ENCODE peak calls at places on chromosome 11, in nine cellular contexts. D, W, I, U, X, H, S, C and Z are unnamed samples.
A peak's percentile ranks its signal among the peaks of the same experiment; 100 is the strongest.

GRCh38 chr11:100918551-100919500 is 210.8 kb downstream of the PGR start:
- DNase-seq in D (no peak), W (no peak), I (peak; percentile 38), U (no peak), X (no peak), H (no peak), S (no peak), C (peak; percentile 31), Z (no peak)

GRCh38 chr11:2212411-2213251 is 41.0 kb upstream of the TH start:
- DNase-seq in D (peak; percentile 6), W (no peak), I (no peak), U (no peak), X (peak; percentile 61), H (no peak), S (no peak), C (no peak), Z (peak; percentile 9)

GRCh38 chr11:134223066-134223465 is 701 bp downstream of the NCAPD3 start:
- DNase-seq in D (no peak), W (peak; percentile 17), I (no peak), U (no peak), X (no peak), H (no peak), S (no peak), C (no peak), Z (no peak)

GRCh38 chr11:130163346-130164220 is 4.0 kb downstream of the ST14 start:
- DNase-seq in D (no peak), W (no peak), I (no peak), U (no peak), X (no peak), H (no peak), S (no peak), C (no peak), Z (no peak)

GRCh38 chr11:35391922-35392813 is 27.2 kb downstream of the SLC1A2 start:
- DNase-seq in D (peak; percentile 87), W (peak; percentile 91), I (peak; percentile 79), U (peak; percentile 94), X (peak; percentile 84), H (peak; percentile 38), S (peak; percentile 29), C (peak; percentile 86), Z (peak; percentile 87)

GRCh38 chr11:134853972-134854371 is 441.9 kb upstream of the B3GAT1 start:
- DNase-seq in D (no peak), W (no peak), I (no peak), U (no peak), X (no peak), H (no peak), S (no peak), C (no peak), Z (no peak)

GRCh38 chr11:57604289-57605010 is 7.0 kb downstream of the SERPING1 start:
- DNase-seq in D (no peak), W (no peak), I (no peak), U (no peak), X (peak; percentile 39), H (no peak), S (no peak), C (no peak), Z (no peak)

GRCh38 chr11:35227551-35228341 is 88.8 kb downstream of the CD44 start:
- DNase-seq in D (no peak), W (no peak), I (peak; percentile 28), U (no peak), X (no peak), H (no peak), S (no peak), C (no peak), Z (no peak)

GRCh38 chr11:85348945-85349344 is 278.2 kb downstream of the DLG2 start:
- DNase-seq in D (no peak), W (no peak), I (no peak), U (no peak), X (no peak), H (no peak), S (no peak), C (no peak), Z (no peak)

GRCh38 chr11:108313444-108313843 is 90.6 kb downstream of the ATM start:
- DNase-seq in D (no peak), W (no peak), I (no peak), U (no peak), X (no peak), H (no peak), S (no peak), C (no peak), Z (no peak)

GRCh38 chr11:111438168-111438567 is 59.1 kb upstream of the POU2AF1 start:
- DNase-seq in D (no peak), W (no peak), I (no peak), U (no peak), X (no peak), H (no peak), S (no peak), C (peak; percentile 70), Z (no peak)

GRCh38 chr11:67266424-67267187 is at the start of gene GRK2:
- DNase-seq in D (peak; percentile 46), W (peak; percentile 64), I (peak; percentile 54), U (no peak), X (peak; percentile 82), H (no peak), S (no peak), C (peak; percentile 67), Z (no peak)

GRCh38 chr11:96061730-96062524 is 138.0 kb upstream of the MTMR2 start:
- DNase-seq in D (no peak), W (peak; percentile 45), I (peak; percentile 74), U (no peak), X (no peak), H (peak; percentile 60), S (no peak), C (no peak), Z (no peak)

GRCh38 chr11:61699737-61700160 is 19.6 kb downstream of the DAGLA start:
- DNase-seq in D (no peak), W (no peak), I (no peak), U (no peak), X (no peak), H (no peak), S (no peak), C (no peak), Z (no peak)

GRCh38 chr11:12581923-12582322 is 92.3 kb upstream of the TEAD1 start:
- DNase-seq in D (no peak), W (no peak), I (peak; percentile 84), U (no peak), X (no peak), H (peak; percentile 77), S (no peak), C (no peak), Z (no peak)

GRCh38 chr11:41222236-41222635 is 237.2 kb downstream of the LRRC4C start:
- DNase-seq in D (no peak), W (no peak), I (no peak), U (no peak), X (no peak), H (no peak), S (no peak), C (peak; percentile 60), Z (no peak)

GRCh38 chr11:110131386-110132123 is 38.4 kb downstream of the ZC3H12C start:
- DNase-seq in D (no peak), W (no peak), I (no peak), U (no peak), X (no peak), H (no peak), S (no peak), C (peak; percentile 70), Z (no peak)

GRCh38 chr11:73372371-73372993 is 3.7 kb upstream of the RELT start:
- DNase-seq in D (no peak), W (no peak), I (peak; percentile 16), U (no peak), X (peak; percentile 88), H (no peak), S (no peak), C (no peak), Z (no peak)

GRCh38 chr11:96614846-96615245 is 225.0 kb downstream of the JRKL start:
- DNase-seq in D (no peak), W (no peak), I (no peak), U (no peak), X (no peak), H (no peak), S (no peak), C (peak; percentile 87), Z (no peak)

GRCh38 chr11:125872138-125872491 is 15.4 kb upstream of the HYLS1 start:
- DNase-seq in D (no peak), W (no peak), I (no peak), U (no peak), X (no peak), H (no peak), S (no peak), C (no peak), Z (no peak)

GRCh38 chr11:34926101-34926830 is 9.8 kb downstream of the PDHX start:
- DNase-seq in D (no peak), W (peak; percentile 31), I (peak; percentile 67), U (no peak), X (no peak), H (no peak), S (no peak), C (peak; percentile 75), Z (no peak)

GRCh38 chr11:86800076-86800955 is at the start of gene PRSS23:
- DNase-seq in D (peak; percentile 76), W (peak; percentile 63), I (peak; percentile 64), U (no peak), X (peak; percentile 93), H (no peak), S (peak; percentile 9), C (peak; percentile 59), Z (peak; percentile 72)

GRCh38 chr11:74084796-74085541 is 76.1 kb upstream of the UCP3 start:
- DNase-seq in D (no peak), W (no peak), I (peak; percentile 64), U (no peak), X (no peak), H (no peak), S (no peak), C (no peak), Z (no peak)

GRCh38 chr11:103953797-103954495 is 82.5 kb upstream of the DDI1 start:
- DNase-seq in D (no peak), W (no peak), I (no peak), U (no peak), X (no peak), H (no peak), S (no peak), C (peak; percentile 34), Z (no peak)

GRCh38 chr11:96486890-96487633 is 97.2 kb downstream of the JRKL start:
- DNase-seq in D (no peak), W (no peak), I (peak; percentile 57), U (peak; percentile 82), X (no peak), H (peak; percentile 8), S (no peak), C (no peak), Z (no peak)